ENCODE peak calls at places on chromosomes 4 and X, in seven cellular contexts. T is ovary, X is astrocyte of the cerebellum, O is AG10803, Y is SK-N-SH, U is DND-41, F is transverse colon. W is an unnamed sample.

GRCh38 chr4:55397024-55397520 is 1.3 kb downstream of the TMEM165 start:
- DNase-seq in T (peak), X (no peak), O (no peak), Y (peak), U (no peak), F (no peak), W (peak)

GRCh38 chr4:79237836-79238235 is 88.0 kb downstream of the NAA11 start:
- DNase-seq in T (no peak), X (no peak), O (no peak), Y (no peak), U (no peak), F (no peak), W (no peak)

GRCh38 chr4:151227731-151228130 is 49.2 kb upstream of the PRSS48 start:
- DNase-seq in T (peak), X (peak), O (peak), Y (no peak), U (no peak), F (peak), W (peak)

GRCh38 chr4:81030061-81030616 is 369 bp upstream of the BMP3 start:
- DNase-seq in T (no peak), X (no peak), O (no peak), Y (no peak), U (no peak), F (no peak), W (peak)

GRCh38 chrX:154411981-154412340 is 622 bp downstream of the TAFAZZIN start:
- DNase-seq in T (peak), X (no peak), O (peak), Y (peak), U (peak), F (peak), W (peak)

GRCh38 chrX:1468250-1468772 is 15.6 kb upstream of the ASMTL start:
- DNase-seq in T (no peak), X (no peak), O (peak), Y (no peak), U (peak), F (peak), W (peak)

GRCh38 chrX:45063319-45064095 is 137.2 kb downstream of the DIPK2B start:
- DNase-seq in T (no peak), X (peak), O (no peak), Y (no peak), U (no peak), F (no peak), W (no peak)

GRCh38 chr4:57544811-57545654 is 434.8 kb upstream of the IGFBP7 start:
- DNase-seq in T (no peak), X (no peak), O (no peak), Y (no peak), U (no peak), F (no peak), W (no peak)

GRCh38 chrX:55159556-55159955 is 60.6 kb upstream of the PAGE5 start:
- DNase-seq in T (no peak), X (no peak), O (no peak), Y (no peak), U (no peak), F (no peak), W (no peak)

GRCh38 chr4:182578402-182578801 is 335.2 kb downstream of the TENM3 start:
- DNase-seq in T (no peak), X (peak), O (peak), Y (no peak), U (no peak), F (no peak), W (no peak)

GRCh38 chr4:85543832-85544231 is 68.9 kb downstream of the ARHGAP24 start:
- DNase-seq in T (no peak), X (no peak), O (peak), Y (no peak), U (no peak), F (no peak), W (no peak)

GRCh38 chr4:71541541-71541940 is 202.7 kb downstream of the SLC4A4 start:
- DNase-seq in T (no peak), X (no peak), O (no peak), Y (no peak), U (no peak), F (no peak), W (no peak)

GRCh38 chrX:9356846-9357245 is 108.0 kb upstream of the TBL1X start:
- DNase-seq in T (no peak), X (no peak), O (peak), Y (no peak), U (no peak), F (no peak), W (no peak)

GRCh38 chr4:6908397-6909112 is 1.1 kb upstream of the TBC1D14 start:
- DNase-seq in T (no peak), X (no peak), O (peak), Y (peak), U (no peak), F (no peak), W (no peak)

GRCh38 chr4:165384186-165384585 is 5.4 kb downstream of the CPE start:
- DNase-seq in T (no peak), X (no peak), O (no peak), Y (no peak), U (no peak), F (no peak), W (no peak)

GRCh38 chrX:107684956-107685385 is 56.7 kb downstream of the PRPS1 start:
- DNase-seq in T (peak), X (no peak), O (no peak), Y (no peak), U (no peak), F (peak), W (peak)

GRCh38 chr4:105279314-105279713 is 132.6 kb downstream of the TET2 start:
- DNase-seq in T (no peak), X (no peak), O (no peak), Y (no peak), U (no peak), F (no peak), W (no peak)

GRCh38 chr4:26826721-26827120 is 33.9 kb upstream of the STIM2 start:
- DNase-seq in T (peak), X (no peak), O (no peak), Y (no peak), U (no peak), F (peak), W (peak)

GRCh38 chrX:104254442-104255115 is at the start of gene ESX1:
- DNase-seq in T (no peak), X (no peak), O (peak), Y (no peak), U (no peak), F (no peak), W (no peak)

GRCh38 chr4:72525938-72526337 is 43.1 kb downstream of the ADAMTS3 start:
- DNase-seq in T (peak), X (peak), O (peak), Y (no peak), U (no peak), F (no peak), W (no peak)

GRCh38 chrX:102846544-102847236 is 90.4 kb upstream of the RAB40AL start:
- DNase-seq in T (no peak), X (no peak), O (peak), Y (no peak), U (no peak), F (no peak), W (no peak)

GRCh38 chrX:129622757-129623301 is 31.9 kb downstream of the APLN start:
- DNase-seq in T (no peak), X (peak), O (no peak), Y (no peak), U (peak), F (no peak), W (no peak)

GRCh38 chr4:128573781-128574508 is 235.6 kb upstream of the JADE1 start:
- DNase-seq in T (no peak), X (peak), O (peak), Y (no peak), U (no peak), F (no peak), W (no peak)

GRCh38 chr4:85898236-85898635 is 423.3 kb downstream of the ARHGAP24 start:
- DNase-seq in T (no peak), X (no peak), O (no peak), Y (no peak), U (no peak), F (no peak), W (no peak)

GRCh38 chrX:22974616-22975015 is 25.1 kb upstream of the DDX53 start:
- DNase-seq in T (no peak), X (no peak), O (no peak), Y (no peak), U (no peak), F (no peak), W (no peak)

DNA sequence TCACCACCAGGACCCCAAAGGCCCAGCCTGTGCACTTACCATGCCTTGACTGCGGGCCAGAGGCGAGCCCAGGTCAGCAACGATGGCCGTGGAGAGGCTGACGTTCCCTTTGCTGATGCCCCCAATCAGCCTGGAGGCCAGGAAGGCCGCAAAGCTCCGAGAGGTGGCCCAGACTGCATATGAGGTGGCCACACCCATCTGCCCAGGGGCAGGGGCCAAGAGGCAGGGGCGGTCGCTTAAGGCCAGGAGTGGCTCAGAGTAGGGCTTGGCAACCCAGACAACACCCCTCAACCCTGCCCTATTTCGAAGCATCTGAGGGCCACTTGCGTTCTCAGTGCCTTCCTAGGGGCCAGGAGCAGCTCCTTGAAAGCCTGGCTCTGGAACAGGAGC is 30.6 kb downstream of the NOP14 start:
- DNase-seq in T (peak), X (no peak), O (no peak), Y (no peak), U (no peak), F (no peak), W (peak)
- H3K4me3 ChIP-seq in T (no peak), X (peak), O (peak), Y (peak), U (no peak), F (no peak), W (peak)

GRCh38 chr4:103375278-103375677 is 177.1 kb upstream of the CENPE start:
- DNase-seq in T (no peak), X (no peak), O (peak), Y (no peak), U (no peak), F (no peak), W (no peak)
- TF ChIP-seq CTCF in T (no peak), X (no peak), O (no peak), Y (no peak), U (no peak), F (no peak), W (no peak)

GRCh38 chr4:8198206-8198905 is 734 bp upstream of the SH3TC1 start:
- DNase-seq in T (no peak), X (no peak), O (no peak), Y (no peak), U (no peak), F (peak), W (no peak)
- H3K4me3 ChIP-seq in T (no peak), X (no peak), O (no peak), Y (no peak), U (no peak), F (no peak), W (no peak)

GRCh38 chr4:145352438-145353145 is 129.1 kb upstream of the SMAD1 start:
- DNase-seq in T (no peak), X (peak), O (no peak), Y (no peak), U (no peak), F (no peak), W (no peak)
- TF ChIP-seq CTCF in T (no peak), X (no peak), O (no peak), Y (no peak), U (no peak), F (no peak), W (no peak)

GRCh38 chrX:19670321-19670750 is 155.0 kb upstream of the MAP3K15 start:
- DNase-seq in T (no peak), X (no peak), O (peak), Y (no peak), U (no peak), F (no peak), W (no peak)

GRCh38 chrX:19673334-19674040 is 158.2 kb upstream of the MAP3K15 start:
- DNase-seq in T (peak), X (peak), O (peak), Y (no peak), U (peak), F (peak), W (no peak)

GRCh38 chrX:19672211-19672814 is 157.0 kb upstream of the MAP3K15 start:
- DNase-seq in T (no peak), X (no peak), O (no peak), Y (no peak), U (no peak), F (no peak), W (no peak)

GRCh38 chrX:19674041-19674769 is 158.9 kb upstream of the MAP3K15 start:
- DNase-seq in T (no peak), X (no peak), O (no peak), Y (no peak), U (no peak), F (no peak), W (no peak)

GRCh38 chrX:19670854-19671620 is 155.7 kb upstream of the MAP3K15 start:
- DNase-seq in T (peak), X (peak), O (peak), Y (peak), U (no peak), F (peak), W (no peak)
- H3K4me3 ChIP-seq in T (no peak), X (peak), O (peak), Y (peak), U (no peak), F (no peak), W (no peak)

GRCh38 chr4:44725861-44726820 is at the start of gene GNPDA2:
- DNase-seq in T (peak), X (peak), O (peak), Y (peak), U (peak), F (peak), W (peak)
- TF ChIP-seq CTCF in T (no peak), X (peak), O (peak), Y (peak), U (peak), F (no peak), W (peak)

GRCh38 chr4:185255868-185256267 is 46.5 kb downstream of the SNX25 start:
- DNase-seq in T (no peak), X (no peak), O (no peak), Y (no peak), U (no peak), F (no peak), W (peak)
- H3K4me3 ChIP-seq in T (no peak), X (no peak), O (no peak), Y (no peak), U (no peak), F (no peak), W (no peak)

GRCh38 chrX:131802836-131803626 is 220.1 kb upstream of the STK26 start:
- DNase-seq in T (peak), X (no peak), O (no peak), Y (peak), U (peak), F (peak), W (peak)
- TF ChIP-seq CTCF in T (peak), X (peak), O (no peak), Y (peak), U (peak), F (no peak), W (peak)

DNA sequence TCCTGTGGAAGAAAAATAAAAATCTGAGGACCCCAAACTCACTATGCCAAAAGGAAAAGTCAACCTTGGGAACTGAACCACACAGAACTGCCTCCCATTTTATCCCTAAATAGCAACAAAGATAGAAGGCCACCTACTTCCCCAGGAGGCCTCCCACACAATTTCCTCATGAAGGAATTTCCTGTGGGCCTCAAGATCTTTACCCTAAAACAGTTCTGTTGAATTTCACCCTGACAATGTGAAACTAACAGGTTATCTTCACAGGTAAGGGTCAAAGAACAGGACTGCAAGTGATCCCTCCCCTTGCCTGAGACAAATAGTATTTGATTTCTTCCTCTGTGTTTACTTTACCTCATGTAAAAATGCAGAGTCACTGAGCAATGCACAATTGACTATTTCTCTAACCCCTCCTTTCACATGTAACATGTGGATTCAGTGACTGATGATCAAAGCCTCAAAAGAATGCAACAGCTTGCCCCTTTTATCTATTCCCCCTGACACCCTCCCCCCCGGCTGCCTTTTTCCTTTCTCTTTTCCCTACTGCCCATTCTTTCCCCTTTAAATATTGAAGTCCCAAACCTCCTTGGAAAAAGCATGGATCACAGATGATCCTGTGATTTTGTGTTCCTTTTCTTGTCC is 33.3 kb downstream of the MEPE start:
- DNase-seq in T (no peak), X (no peak), O (peak), Y (no peak), U (no peak), F (no peak), W (no peak)
- H3K4me3 ChIP-seq in T (no peak), X (no peak), O (no peak), Y (no peak), U (no peak), F (no peak), W (no peak)

DNA sequence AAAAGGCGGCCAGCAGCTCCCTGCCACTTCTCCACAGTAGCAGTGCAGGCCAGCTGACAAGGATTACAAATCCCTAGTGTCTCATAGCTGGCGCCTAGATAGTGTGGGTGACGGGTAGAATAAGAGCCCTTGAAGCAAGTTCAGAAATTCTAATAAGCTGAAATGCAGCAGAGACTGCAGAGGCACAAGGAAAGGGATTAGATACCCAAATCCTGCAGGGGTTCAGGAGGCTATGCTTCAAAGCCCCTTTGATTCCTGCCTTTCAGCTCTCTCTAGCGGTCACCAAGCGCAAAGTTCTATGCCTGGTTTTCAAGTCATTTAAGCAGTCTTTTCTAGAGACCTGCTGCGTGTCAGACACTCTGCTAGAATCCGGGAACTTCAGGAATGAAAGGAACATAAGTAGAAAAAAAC is 79.2 kb downstream of the RLIM start:
- DNase-seq in T (peak), X (peak), O (peak), Y (peak), U (no peak), F (peak), W (peak)
- TF ChIP-seq CTCF in T (peak), X (peak), O (peak), Y (peak), U (no peak), F (no peak), W (peak)

W was measured in GM12865.